ENCODE peak calls at places on chromosomes 6 and 20, in eight cellular contexts. I is stimulated activated CD8-positive, alpha-beta memory T cell treated with anti-CD3 and anti-CD28 coated beads, Interleukin-2, amount 100 ng/mL, for 1 hour; D is stimulated activated naive B cell treated with anti-CD40 and anti-IgM and Interleukin-4, amounts not matched to agents 10 μg/mL and 1 μg/mL and 100 μg/mL, for 72 hours; L is brain microvascular endothelial cell; W is T-helper 9 cell; Q is CD8-positive, alpha-beta T cell; J is D341Med; R is CD4-positive, alpha-beta T cell. Y is an unnamed sample.

GRCh38 chr6:12232339-12232738 is 57.8 kb upstream of the EDN1 start:
- DNase-seq in I (no peak), W (no peak), J (no peak), L (peak; percentile 72), D (no peak), R (no peak), Q (no peak), Y (no peak)

GRCh38 chr6:161798844-161799394 is 525.1 kb upstream of the AGPAT4 start:
- DNase-seq in R (no peak), Q (no peak), W (no peak), L (no peak), D (no peak), I (no peak), J (no peak), Y (no peak)

GRCh38 chr6:45625191-45625664 is 247.5 kb upstream of the SUPT3H start:
- DNase-seq in I (no peak), D (no peak), L (peak; percentile 42), Q (no peak), J (no peak), W (no peak), R (no peak), Y (no peak)

GRCh38 chr20:35842361-35842760 is 70.5 kb downstream of the PHF20 start:
- DNase-seq in D (no peak), R (no peak), J (no peak), W (no peak), L (no peak), Q (no peak), I (no peak), Y (no peak)

GRCh38 chr6:165820934-165821333 is 157.9 kb upstream of the PDE10A start:
- DNase-seq in R (no peak), L (no peak), I (no peak), Q (no peak), W (no peak), J (no peak), D (no peak), Y (no peak)

GRCh38 chr20:48404598-48404997 is 423.2 kb downstream of the PREX1 start:
- DNase-seq in I (no peak), D (no peak), W (no peak), L (no peak), R (no peak), J (no peak), Q (no peak), Y (no peak)

GRCh38 chr6:25842526-25842925 is 10.7 kb upstream of the SLC17A1 start:
- DNase-seq in J (no peak), Q (no peak), W (no peak), D (no peak), I (no peak), R (no peak), L (no peak), Y (no peak)

GRCh38 chr20:15475483-15475882 is 1097.8 kb downstream of the KIF16B start:
- DNase-seq in Q (no peak), R (no peak), D (peak; percentile 1), W (no peak), J (no peak), I (no peak), L (no peak), Y (no peak)

GRCh38 chr6:127971945-127972391 is 71.1 kb upstream of the THEMIS start:
- DNase-seq in R (peak; percentile 22), Q (peak; percentile 50), D (no peak), I (no peak), W (peak; percentile 16), J (no peak), L (peak; percentile 86), Y (no peak)